ENCODE peak calls at places on chromosomes 2 and 18, in nine cellular contexts. H is retina; L is prostate gland; Z is HT-29; O is AG10803; F is activated naive CD8-positive, alpha-beta T cell treated with anti-CD3 and anti-CD28 coated beads, Interleukin-2, amount 10 ng/mL, durations not matched to agents 7 days and 5 days; A is AG04450; M is T-helper 9 cell; I is A549. D is an unnamed sample.

GRCh38 chr2:211077216-211077764 is 520.9 kb downstream of the CPS1 start:
- DNase-seq in M (no peak), F (no peak), H (peak; percentile 34), O (no peak), I (no peak), L (no peak), Z (no peak), A (no peak), D (no peak)

GRCh38 chr18:79855147-79855910 is 57.6 kb downstream of the KCNG2 start:
- DNase-seq in F (no peak), O (no peak), I (no peak), A (no peak), M (no peak), H (peak; percentile 6), Z (no peak), L (no peak), D (peak; percentile 28)

GRCh38 chr18:79258447-79258846 is 137.3 kb upstream of the NFATC1 start:
- DNase-seq in I (no peak), F (no peak), H (peak; percentile 27), Z (no peak), A (no peak), L (no peak), M (no peak), O (no peak), D (peak; percentile 37)

GRCh38 chr2:217277646-217278048 is 417.8 kb upstream of the TNP1 start:
- DNase-seq in I (peak; percentile 89), H (no peak), F (no peak), L (no peak), M (no peak), A (peak; percentile 97), Z (peak; percentile 32), O (peak; percentile 91), D (no peak)

GRCh38 chr2:8457092-8457481 is 224.8 kb upstream of the ID2 start:
- DNase-seq in O (no peak), Z (peak; percentile 63), M (peak; percentile 50), F (peak; percentile 75), L (no peak), I (no peak), H (no peak), A (no peak), D (no peak)

GRCh38 chr18:58861353-58861752 is 3.3 kb upstream of the ZNF532 start:
- DNase-seq in Z (no peak), F (no peak), M (no peak), O (no peak), A (no peak), I (no peak), H (peak; percentile 49), L (no peak), D (no peak)

GRCh38 chr18:44693030-44693784 is 12.5 kb downstream of the SETBP1 start:
- DNase-seq in I (peak; percentile 4), M (no peak), A (no peak), L (no peak), Z (no peak), H (no peak), O (peak; percentile 42), F (no peak), D (no peak)

GRCh38 chr2:229287836-229288235 is 16.7 kb upstream of the PID1 start:
- DNase-seq in H (no peak), Z (no peak), I (no peak), A (no peak), O (no peak), F (no peak), L (no peak), M (no peak), D (no peak)

GRCh38 chr2:109150559-109150958 is 21.6 kb downstream of the SH3RF3 start:
- DNase-seq in A (no peak), I (no peak), O (no peak), H (no peak), Z (no peak), F (no peak), M (no peak), L (no peak), D (no peak)

GRCh38 chr2:60961457-60961856 is 56.1 kb upstream of the PEX13 start:
- DNase-seq in Z (peak; percentile 44), L (no peak), O (peak; percentile 77), H (no peak), F (no peak), I (peak; percentile 63), M (no peak), A (peak; percentile 10), D (no peak)

GRCh38 chr2:183124957-183125255 is 663 bp downstream of the NUP35 start:
- DNase-seq in F (no peak), A (no peak), L (no peak), O (no peak), H (no peak), M (no peak), Z (no peak), I (no peak), D (no peak)

GRCh38 chr18:32735781-32736180 is 37.0 kb downstream of the KLHL14 start:
- DNase-seq in O (peak; percentile 0), Z (no peak), F (no peak), M (no peak), H (no peak), A (no peak), L (no peak), I (no peak), D (no peak)

GRCh38 chr2:20348542-20348941 is 2.1 kb downstream of the PUM2 start:
- DNase-seq in F (no peak), O (no peak), I (no peak), M (no peak), A (no peak), H (no peak), L (no peak), Z (no peak), D (no peak)

GRCh38 chr2:120402508-120402907 is 56.6 kb downstream of the INHBB start:
- DNase-seq in Z (no peak), O (no peak), H (no peak), M (no peak), L (no peak), I (no peak), F (no peak), A (no peak), D (no peak)

GRCh38 chr2:9630001-9630749 is 622 bp downstream of the YWHAQ start:
- DNase-seq in I (peak; percentile 81), A (no peak), H (peak; percentile 90), L (peak; percentile 59), F (peak; percentile 82), M (peak; percentile 69), Z (peak; percentile 65), O (peak; percentile 64), D (peak; percentile 46)

GRCh38 chr18:3340015-3340681 is 78.2 kb downstream of the MYL12B start:
- DNase-seq in F (no peak), O (no peak), L (no peak), H (no peak), M (no peak), A (no peak), I (no peak), Z (peak; percentile 52), D (no peak)

GRCh38 chr2:226489765-226490164 is 309.9 kb downstream of the IRS1 start:
- DNase-seq in I (peak; percentile 23), L (no peak), O (peak; percentile 74), M (no peak), F (no peak), A (peak; percentile 51), Z (no peak), H (no peak), D (no peak)

GRCh38 chr2:240060977-240061591 is 7.8 kb upstream of the OR6B3 start:
- DNase-seq in I (peak; percentile 59), M (peak; percentile 23), F (no peak), O (peak; percentile 53), H (peak; percentile 45), Z (peak; percentile 77), L (peak; percentile 26), A (peak; percentile 18), D (peak; percentile 14)

GRCh38 chr2:151668737-151669136 is 65.5 kb downstream of the NEB start:
- DNase-seq in Z (no peak), M (no peak), A (no peak), H (no peak), I (no peak), F (no peak), O (no peak), L (no peak), D (no peak)

GRCh38 chr2:96156011-96156820 is 11.0 kb upstream of the DUSP2 start:
- DNase-seq in I (no peak), A (no peak), H (no peak), O (no peak), M (no peak), Z (no peak), L (no peak), F (no peak), D (no peak)

GRCh38 chr18:9418047-9418690 is 57.1 kb upstream of the RALBP1 start:
- DNase-seq in L (no peak), M (no peak), Z (no peak), H (no peak), A (no peak), F (no peak), I (no peak), O (no peak), D (no peak)

GRCh38 chr2:172451923-172452322 is 24.5 kb downstream of the ITGA6 start:
- DNase-seq in M (no peak), O (no peak), F (no peak), H (no peak), I (no peak), A (no peak), L (no peak), Z (no peak), D (no peak)

GRCh38 chr18:70419526-70419925 is 130.7 kb downstream of the SOCS6 start:
- DNase-seq in A (no peak), F (no peak), O (peak; percentile 35), L (no peak), H (no peak), M (no peak), Z (no peak), I (no peak), D (no peak)

GRCh38 chr2:215693269-215693998 is 257.6 kb upstream of the FN1 start:
- DNase-seq in O (peak; percentile 85), L (no peak), F (no peak), H (no peak), I (peak; percentile 45), M (no peak), Z (peak; percentile 6), A (no peak), D (no peak)

GRCh38 chr2:28348149-28348567 is 44.5 kb upstream of the FOSL2 start:
- DNase-seq in H (no peak), M (peak; percentile 49), Z (no peak), A (no peak), F (peak; percentile 62), L (no peak), O (no peak), I (no peak), D (no peak)